ENCODE peak calls at places on chromosomes 3 and 15, in seven cellular contexts. One of them, this sample, is unnamed.
A peak's percentile ranks its signal among the peaks of the same experiment; 100 is the strongest.

GRCh38 chr15:90902996-90903732 is at the start of gene MAN2A2:
- DNase-seq in Calu3: peak; percentile 59
- DNase-seq in stimulated activated naive CD4-positive, alpha-beta T cell treated with Interleukin-2 at 50 U/mL for 16 hours: peak; percentile 68
- DNase-seq in stimulated activated effector memory CD8-positive, alpha-beta T cell treated with anti-CD3 and anti-CD28 coated beads, Interleukin-12 subunit alpha, Interleukin-12 subunit beta, amount 100 ng/mL, for 72 hours: peak; percentile 73
- DNase-seq in posterior vena cava: peak; percentile 90
- DNase-seq in ovary: peak; percentile 63
- DNase-seq in ecto neural progenitor cell: peak; percentile 72
- DNase-seq in this sample: no peak

GRCh38 chr15:39585871-39586301 is 5.0 kb downstream of the THBS1 start:
- DNase-seq in ovary: no peak
- DNase-seq in Calu3: no peak
- DNase-seq in stimulated activated naive CD4-positive, alpha-beta T cell treated with Interleukin-2 at 50 U/mL for 16 hours: no peak
- DNase-seq in posterior vena cava: no peak
- DNase-seq in stimulated activated effector memory CD8-positive, alpha-beta T cell treated with anti-CD3 and anti-CD28 coated beads, Interleukin-12 subunit alpha, Interleukin-12 subunit beta, amount 100 ng/mL, for 72 hours: no peak
- DNase-seq in ecto neural progenitor cell: no peak
- DNase-seq in this sample: no peak

GRCh38 chr15:82146990-82147461 is 101.2 kb upstream of the MEX3B start:
- DNase-seq in stimulated activated effector memory CD8-positive, alpha-beta T cell treated with anti-CD3 and anti-CD28 coated beads, Interleukin-12 subunit alpha, Interleukin-12 subunit beta, amount 100 ng/mL, for 72 hours: no peak
- DNase-seq in Calu3: peak; percentile 53
- DNase-seq in ecto neural progenitor cell: no peak
- DNase-seq in posterior vena cava: no peak
- DNase-seq in ovary: no peak
- DNase-seq in stimulated activated naive CD4-positive, alpha-beta T cell treated with Interleukin-2 at 50 U/mL for 16 hours: no peak
- DNase-seq in this sample: no peak

GRCh38 chr3:66693461-66693912 is 192.7 kb upstream of the LRIG1 start:
- DNase-seq in ovary: peak; percentile 72
- DNase-seq in ecto neural progenitor cell: no peak
- DNase-seq in posterior vena cava: no peak
- DNase-seq in Calu3: no peak
- DNase-seq in stimulated activated naive CD4-positive, alpha-beta T cell treated with Interleukin-2 at 50 U/mL for 16 hours: no peak
- DNase-seq in stimulated activated effector memory CD8-positive, alpha-beta T cell treated with anti-CD3 and anti-CD28 coated beads, Interleukin-12 subunit alpha, Interleukin-12 subunit beta, amount 100 ng/mL, for 72 hours: no peak
- DNase-seq in this sample: no peak

GRCh38 chr3:136659253-136659652 is 92.9 kb downstream of the STAG1 start:
- DNase-seq in ecto neural progenitor cell: no peak
- DNase-seq in stimulated activated effector memory CD8-positive, alpha-beta T cell treated with anti-CD3 and anti-CD28 coated beads, Interleukin-12 subunit alpha, Interleukin-12 subunit beta, amount 100 ng/mL, for 72 hours: no peak
- DNase-seq in Calu3: no peak
- DNase-seq in ovary: no peak
- DNase-seq in stimulated activated naive CD4-positive, alpha-beta T cell treated with Interleukin-2 at 50 U/mL for 16 hours: no peak
- DNase-seq in posterior vena cava: no peak
- DNase-seq in this sample: no peak

GRCh38 chr3:197244751-197245150 is 53.7 kb downstream of the DLG1 start:
- DNase-seq in stimulated activated effector memory CD8-positive, alpha-beta T cell treated with anti-CD3 and anti-CD28 coated beads, Interleukin-12 subunit alpha, Interleukin-12 subunit beta, amount 100 ng/mL, for 72 hours: no peak
- DNase-seq in ecto neural progenitor cell: no peak
- DNase-seq in ovary: no peak
- DNase-seq in posterior vena cava: no peak
- DNase-seq in Calu3: no peak
- DNase-seq in stimulated activated naive CD4-positive, alpha-beta T cell treated with Interleukin-2 at 50 U/mL for 16 hours: no peak
- DNase-seq in this sample: no peak

GRCh38 chr3:158696618-158697017 is 24.2 kb upstream of the LXN start:
- DNase-seq in Calu3: no peak
- DNase-seq in posterior vena cava: no peak
- DNase-seq in ovary: no peak
- DNase-seq in stimulated activated naive CD4-positive, alpha-beta T cell treated with Interleukin-2 at 50 U/mL for 16 hours: no peak
- DNase-seq in stimulated activated effector memory CD8-positive, alpha-beta T cell treated with anti-CD3 and anti-CD28 coated beads, Interleukin-12 subunit alpha, Interleukin-12 subunit beta, amount 100 ng/mL, for 72 hours: no peak
- DNase-seq in ecto neural progenitor cell: no peak
- DNase-seq in this sample: no peak

GRCh38 chr3:41234823-41235722 is 35.8 kb downstream of the CTNNB1 start:
- DNase-seq in ovary: no peak
- DNase-seq in posterior vena cava: no peak
- DNase-seq in stimulated activated naive CD4-positive, alpha-beta T cell treated with Interleukin-2 at 50 U/mL for 16 hours: no peak
- DNase-seq in stimulated activated effector memory CD8-positive, alpha-beta T cell treated with anti-CD3 and anti-CD28 coated beads, Interleukin-12 subunit alpha, Interleukin-12 subunit beta, amount 100 ng/mL, for 72 hours: no peak
- DNase-seq in ecto neural progenitor cell: no peak
- DNase-seq in Calu3: no peak
- DNase-seq in this sample: no peak

GRCh38 chr3:143045639-143046038 is 44.3 kb downstream of the U2SURP start:
- DNase-seq in Calu3: no peak
- DNase-seq in stimulated activated effector memory CD8-positive, alpha-beta T cell treated with anti-CD3 and anti-CD28 coated beads, Interleukin-12 subunit alpha, Interleukin-12 subunit beta, amount 100 ng/mL, for 72 hours: no peak
- DNase-seq in stimulated activated naive CD4-positive, alpha-beta T cell treated with Interleukin-2 at 50 U/mL for 16 hours: no peak
- DNase-seq in ovary: no peak
- DNase-seq in posterior vena cava: no peak
- DNase-seq in ecto neural progenitor cell: no peak
- DNase-seq in this sample: no peak

GRCh38 chr3:181722156-181722555 is 10.4 kb downstream of the SOX2 start:
- DNase-seq in ovary: no peak
- DNase-seq in stimulated activated effector memory CD8-positive, alpha-beta T cell treated with anti-CD3 and anti-CD28 coated beads, Interleukin-12 subunit alpha, Interleukin-12 subunit beta, amount 100 ng/mL, for 72 hours: no peak
- DNase-seq in stimulated activated naive CD4-positive, alpha-beta T cell treated with Interleukin-2 at 50 U/mL for 16 hours: no peak
- DNase-seq in ecto neural progenitor cell: no peak
- DNase-seq in Calu3: no peak
- DNase-seq in posterior vena cava: no peak
- DNase-seq in this sample: no peak

GRCh38 chr3:134619884-134620445 is 30.9 kb downstream of the KY start:
- DNase-seq in stimulated activated naive CD4-positive, alpha-beta T cell treated with Interleukin-2 at 50 U/mL for 16 hours: no peak
- DNase-seq in posterior vena cava: peak; percentile 50
- DNase-seq in ovary: no peak
- DNase-seq in stimulated activated effector memory CD8-positive, alpha-beta T cell treated with anti-CD3 and anti-CD28 coated beads, Interleukin-12 subunit alpha, Interleukin-12 subunit beta, amount 100 ng/mL, for 72 hours: no peak
- DNase-seq in ecto neural progenitor cell: peak; percentile 21
- DNase-seq in Calu3: no peak
- DNase-seq in this sample: no peak

GRCh38 chr3:55675478-55675877 is 188.4 kb upstream of the WNT5A start:
- DNase-seq in Calu3: no peak
- DNase-seq in ecto neural progenitor cell: no peak
- DNase-seq in posterior vena cava: no peak
- DNase-seq in stimulated activated effector memory CD8-positive, alpha-beta T cell treated with anti-CD3 and anti-CD28 coated beads, Interleukin-12 subunit alpha, Interleukin-12 subunit beta, amount 100 ng/mL, for 72 hours: no peak
- DNase-seq in stimulated activated naive CD4-positive, alpha-beta T cell treated with Interleukin-2 at 50 U/mL for 16 hours: no peak
- DNase-seq in ovary: no peak
- DNase-seq in this sample: no peak

GRCh38 chr3:173225351-173225750 is 84.3 kb upstream of the SPATA16 start:
- DNase-seq in stimulated activated naive CD4-positive, alpha-beta T cell treated with Interleukin-2 at 50 U/mL for 16 hours: no peak
- DNase-seq in ecto neural progenitor cell: no peak
- DNase-seq in Calu3: peak; percentile 15
- DNase-seq in ovary: no peak
- DNase-seq in posterior vena cava: no peak
- DNase-seq in stimulated activated effector memory CD8-positive, alpha-beta T cell treated with anti-CD3 and anti-CD28 coated beads, Interleukin-12 subunit alpha, Interleukin-12 subunit beta, amount 100 ng/mL, for 72 hours: no peak
- DNase-seq in this sample: no peak

GRCh38 chr3:183244219-183244618 is 8.8 kb upstream of the B3GNT5 start:
- DNase-seq in ecto neural progenitor cell: no peak
- DNase-seq in stimulated activated naive CD4-positive, alpha-beta T cell treated with Interleukin-2 at 50 U/mL for 16 hours: no peak
- DNase-seq in stimulated activated effector memory CD8-positive, alpha-beta T cell treated with anti-CD3 and anti-CD28 coated beads, Interleukin-12 subunit alpha, Interleukin-12 subunit beta, amount 100 ng/mL, for 72 hours: no peak
- DNase-seq in posterior vena cava: peak; percentile 85
- DNase-seq in ovary: no peak
- DNase-seq in Calu3: peak; percentile 54
- DNase-seq in this sample: no peak

GRCh38 chr3:46693038-46693896 is at the start of gene ALS2CL:
- DNase-seq in ovary: peak; percentile 68
- DNase-seq in stimulated activated effector memory CD8-positive, alpha-beta T cell treated with anti-CD3 and anti-CD28 coated beads, Interleukin-12 subunit alpha, Interleukin-12 subunit beta, amount 100 ng/mL, for 72 hours: peak; percentile 50
- DNase-seq in stimulated activated naive CD4-positive, alpha-beta T cell treated with Interleukin-2 at 50 U/mL for 16 hours: peak; percentile 73
- DNase-seq in posterior vena cava: peak; percentile 85
- DNase-seq in Calu3: peak; percentile 73
- DNase-seq in ecto neural progenitor cell: peak; percentile 75
- DNase-seq in this sample: no peak

GRCh38 chr3:71010731-71011455 is 572.6 kb downstream of the FOXP1 start:
- DNase-seq in ovary: no peak
- DNase-seq in Calu3: peak; percentile 18
- DNase-seq in stimulated activated effector memory CD8-positive, alpha-beta T cell treated with anti-CD3 and anti-CD28 coated beads, Interleukin-12 subunit alpha, Interleukin-12 subunit beta, amount 100 ng/mL, for 72 hours: peak; percentile 21
- DNase-seq in ecto neural progenitor cell: no peak
- DNase-seq in posterior vena cava: no peak
- DNase-seq in stimulated activated naive CD4-positive, alpha-beta T cell treated with Interleukin-2 at 50 U/mL for 16 hours: peak; percentile 84
- DNase-seq in this sample: no peak

GRCh38 chr15:73336756-73337155 is 32.0 kb downstream of the HCN4 start:
- DNase-seq in ecto neural progenitor cell: no peak
- DNase-seq in Calu3: no peak
- DNase-seq in posterior vena cava: no peak
- DNase-seq in stimulated activated effector memory CD8-positive, alpha-beta T cell treated with anti-CD3 and anti-CD28 coated beads, Interleukin-12 subunit alpha, Interleukin-12 subunit beta, amount 100 ng/mL, for 72 hours: no peak
- DNase-seq in stimulated activated naive CD4-positive, alpha-beta T cell treated with Interleukin-2 at 50 U/mL for 16 hours: no peak
- DNase-seq in ovary: no peak
- DNase-seq in this sample: no peak

GRCh38 chr3:184786271-184787010 is 25.5 kb upstream of the VPS8 start:
- DNase-seq in posterior vena cava: peak; percentile 89
- DNase-seq in ovary: peak; percentile 62
- DNase-seq in stimulated activated naive CD4-positive, alpha-beta T cell treated with Interleukin-2 at 50 U/mL for 16 hours: no peak
- DNase-seq in stimulated activated effector memory CD8-positive, alpha-beta T cell treated with anti-CD3 and anti-CD28 coated beads, Interleukin-12 subunit alpha, Interleukin-12 subunit beta, amount 100 ng/mL, for 72 hours: no peak
- DNase-seq in Calu3: no peak
- DNase-seq in ecto neural progenitor cell: no peak
- DNase-seq in this sample: no peak

GRCh38 chr15:70053006-70053702 is 44.6 kb downstream of the TLE3 start:
- DNase-seq in stimulated activated effector memory CD8-positive, alpha-beta T cell treated with anti-CD3 and anti-CD28 coated beads, Interleukin-12 subunit alpha, Interleukin-12 subunit beta, amount 100 ng/mL, for 72 hours: no peak
- DNase-seq in stimulated activated naive CD4-positive, alpha-beta T cell treated with Interleukin-2 at 50 U/mL for 16 hours: no peak
- DNase-seq in ovary: peak; percentile 14
- DNase-seq in Calu3: no peak
- DNase-seq in ecto neural progenitor cell: no peak
- DNase-seq in posterior vena cava: peak; percentile 47
- DNase-seq in this sample: no peak

GRCh38 chr15:61938249-61938648 is 122.0 kb downstream of the VPS13C start:
- DNase-seq in ecto neural progenitor cell: no peak
- DNase-seq in stimulated activated naive CD4-positive, alpha-beta T cell treated with Interleukin-2 at 50 U/mL for 16 hours: no peak
- DNase-seq in ovary: no peak
- DNase-seq in posterior vena cava: no peak
- DNase-seq in Calu3: no peak
- DNase-seq in stimulated activated effector memory CD8-positive, alpha-beta T cell treated with anti-CD3 and anti-CD28 coated beads, Interleukin-12 subunit alpha, Interleukin-12 subunit beta, amount 100 ng/mL, for 72 hours: no peak
- DNase-seq in this sample: no peak

GRCh38 chr3:95319921-95320494 is 1257.1 kb downstream of the NSUN3 start:
- DNase-seq in posterior vena cava: no peak
- DNase-seq in stimulated activated effector memory CD8-positive, alpha-beta T cell treated with anti-CD3 and anti-CD28 coated beads, Interleukin-12 subunit alpha, Interleukin-12 subunit beta, amount 100 ng/mL, for 72 hours: no peak
- DNase-seq in ecto neural progenitor cell: no peak
- DNase-seq in ovary: no peak
- DNase-seq in stimulated activated naive CD4-positive, alpha-beta T cell treated with Interleukin-2 at 50 U/mL for 16 hours: no peak
- DNase-seq in Calu3: no peak
- DNase-seq in this sample: no peak

GRCh38 chr15:82039871-82040270 is 5.9 kb downstream of the MEX3B start:
- DNase-seq in stimulated activated naive CD4-positive, alpha-beta T cell treated with Interleukin-2 at 50 U/mL for 16 hours: no peak
- DNase-seq in posterior vena cava: no peak
- DNase-seq in ovary: no peak
- DNase-seq in ecto neural progenitor cell: no peak
- DNase-seq in Calu3: no peak
- DNase-seq in stimulated activated effector memory CD8-positive, alpha-beta T cell treated with anti-CD3 and anti-CD28 coated beads, Interleukin-12 subunit alpha, Interleukin-12 subunit beta, amount 100 ng/mL, for 72 hours: no peak
- DNase-seq in this sample: no peak

GRCh38 chr15:68057758-68058157 is 3.6 kb downstream of the PIAS1 start:
- DNase-seq in stimulated activated effector memory CD8-positive, alpha-beta T cell treated with anti-CD3 and anti-CD28 coated beads, Interleukin-12 subunit alpha, Interleukin-12 subunit beta, amount 100 ng/mL, for 72 hours: no peak
- DNase-seq in ovary: no peak
- DNase-seq in Calu3: no peak
- DNase-seq in stimulated activated naive CD4-positive, alpha-beta T cell treated with Interleukin-2 at 50 U/mL for 16 hours: no peak
- DNase-seq in posterior vena cava: no peak
- DNase-seq in ecto neural progenitor cell: no peak
- DNase-seq in this sample: no peak

GRCh38 chr15:58748787-58749531 is 548 bp downstream of the ADAM10 start:
- DNase-seq in Calu3: peak; percentile 39
- DNase-seq in ecto neural progenitor cell: peak; percentile 83
- DNase-seq in stimulated activated effector memory CD8-positive, alpha-beta T cell treated with anti-CD3 and anti-CD28 coated beads, Interleukin-12 subunit alpha, Interleukin-12 subunit beta, amount 100 ng/mL, for 72 hours: peak; percentile 36
- DNase-seq in ovary: peak; percentile 66
- DNase-seq in posterior vena cava: peak; percentile 87
- DNase-seq in stimulated activated naive CD4-positive, alpha-beta T cell treated with Interleukin-2 at 50 U/mL for 16 hours: peak; percentile 34
- DNase-seq in this sample: no peak

GRCh38 chr15:64857421-64857820 is 15.7 kb downstream of the PLEKHO2 start:
- DNase-seq in stimulated activated effector memory CD8-positive, alpha-beta T cell treated with anti-CD3 and anti-CD28 coated beads, Interleukin-12 subunit alpha, Interleukin-12 subunit beta, amount 100 ng/mL, for 72 hours: no peak
- DNase-seq in ovary: no peak
- DNase-seq in ecto neural progenitor cell: no peak
- DNase-seq in posterior vena cava: no peak
- DNase-seq in stimulated activated naive CD4-positive, alpha-beta T cell treated with Interleukin-2 at 50 U/mL for 16 hours: no peak
- DNase-seq in Calu3: no peak
- DNase-seq in this sample: no peak

GRCh38 chr3:90035643-90036042 is 928.2 kb downstream of the EPHA3 start:
- DNase-seq in ovary: no peak
- DNase-seq in stimulated activated effector memory CD8-positive, alpha-beta T cell treated with anti-CD3 and anti-CD28 coated beads, Interleukin-12 subunit alpha, Interleukin-12 subunit beta, amount 100 ng/mL, for 72 hours: no peak
- DNase-seq in ecto neural progenitor cell: no peak
- DNase-seq in stimulated activated naive CD4-positive, alpha-beta T cell treated with Interleukin-2 at 50 U/mL for 16 hours: no peak
- DNase-seq in Calu3: no peak
- DNase-seq in posterior vena cava: no peak
- DNase-seq in this sample: no peak

GRCh38 chr3:57062119-57062631 is 1.7 kb downstream of the SPATA12 start:
- DNase-seq in posterior vena cava: no peak
- DNase-seq in ovary: peak; percentile 51
- DNase-seq in stimulated activated effector memory CD8-positive, alpha-beta T cell treated with anti-CD3 and anti-CD28 coated beads, Interleukin-12 subunit alpha, Interleukin-12 subunit beta, amount 100 ng/mL, for 72 hours: no peak
- DNase-seq in stimulated activated naive CD4-positive, alpha-beta T cell treated with Interleukin-2 at 50 U/mL for 16 hours: no peak
- DNase-seq in Calu3: no peak
- DNase-seq in ecto neural progenitor cell: peak; percentile 53
- DNase-seq in this sample: no peak

GRCh38 chr15:74317820-74318375 is 49.5 kb downstream of the CYP11A1 start:
- DNase-seq in ecto neural progenitor cell: no peak
- DNase-seq in stimulated activated effector memory CD8-positive, alpha-beta T cell treated with anti-CD3 and anti-CD28 coated beads, Interleukin-12 subunit alpha, Interleukin-12 subunit beta, amount 100 ng/mL, for 72 hours: no peak
- DNase-seq in stimulated activated naive CD4-positive, alpha-beta T cell treated with Interleukin-2 at 50 U/mL for 16 hours: no peak
- DNase-seq in posterior vena cava: peak; percentile 95
- DNase-seq in ovary: peak; percentile 81
- DNase-seq in Calu3: no peak
- DNase-seq in this sample: no peak

GRCh38 chr15:30670056-30670455 is 44.1 kb downstream of the ARHGAP11B start:
- DNase-seq in ecto neural progenitor cell: no peak
- DNase-seq in stimulated activated effector memory CD8-positive, alpha-beta T cell treated with anti-CD3 and anti-CD28 coated beads, Interleukin-12 subunit alpha, Interleukin-12 subunit beta, amount 100 ng/mL, for 72 hours: no peak
- DNase-seq in stimulated activated naive CD4-positive, alpha-beta T cell treated with Interleukin-2 at 50 U/mL for 16 hours: no peak
- DNase-seq in Calu3: no peak
- DNase-seq in posterior vena cava: no peak
- DNase-seq in ovary: no peak
- DNase-seq in this sample: no peak

GRCh38 chr3:187709155-187709554 is 6.8 kb upstream of the RTP2 start:
- DNase-seq in ecto neural progenitor cell: no peak
- DNase-seq in posterior vena cava: no peak
- DNase-seq in Calu3: no peak
- DNase-seq in ovary: no peak
- DNase-seq in stimulated activated naive CD4-positive, alpha-beta T cell treated with Interleukin-2 at 50 U/mL for 16 hours: no peak
- DNase-seq in stimulated activated effector memory CD8-positive, alpha-beta T cell treated with anti-CD3 and anti-CD28 coated beads, Interleukin-12 subunit alpha, Interleukin-12 subunit beta, amount 100 ng/mL, for 72 hours: no peak
- DNase-seq in this sample: no peak

GRCh38 chr3:107796786-107797185 is 274.0 kb downstream of the BBX start:
- DNase-seq in stimulated activated effector memory CD8-positive, alpha-beta T cell treated with anti-CD3 and anti-CD28 coated beads, Interleukin-12 subunit alpha, Interleukin-12 subunit beta, amount 100 ng/mL, for 72 hours: no peak
- DNase-seq in ovary: no peak
- DNase-seq in stimulated activated naive CD4-positive, alpha-beta T cell treated with Interleukin-2 at 50 U/mL for 16 hours: no peak
- DNase-seq in Calu3: peak; percentile 16
- DNase-seq in ecto neural progenitor cell: no peak
- DNase-seq in posterior vena cava: no peak
- DNase-seq in this sample: no peak

GRCh38 chr15:81567924-81568323 is 193.9 kb upstream of the TMC3 start:
- DNase-seq in stimulated activated naive CD4-positive, alpha-beta T cell treated with Interleukin-2 at 50 U/mL for 16 hours: no peak
- DNase-seq in posterior vena cava: no peak
- DNase-seq in Calu3: no peak
- DNase-seq in stimulated activated effector memory CD8-positive, alpha-beta T cell treated with anti-CD3 and anti-CD28 coated beads, Interleukin-12 subunit alpha, Interleukin-12 subunit beta, amount 100 ng/mL, for 72 hours: no peak
- DNase-seq in ovary: no peak
- DNase-seq in ecto neural progenitor cell: no peak
- DNase-seq in this sample: no peak

GRCh38 chr3:27930052-27930602 is 208.0 kb upstream of the EOMES start:
- DNase-seq in posterior vena cava: no peak
- DNase-seq in ovary: no peak
- DNase-seq in stimulated activated effector memory CD8-positive, alpha-beta T cell treated with anti-CD3 and anti-CD28 coated beads, Interleukin-12 subunit alpha, Interleukin-12 subunit beta, amount 100 ng/mL, for 72 hours: no peak
- DNase-seq in ecto neural progenitor cell: no peak
- DNase-seq in Calu3: no peak
- DNase-seq in stimulated activated naive CD4-positive, alpha-beta T cell treated with Interleukin-2 at 50 U/mL for 16 hours: no peak
- DNase-seq in this sample: no peak

GRCh38 chr15:71364117-71364584 is 248.9 kb downstream of the THSD4 start:
- DNase-seq in stimulated activated effector memory CD8-positive, alpha-beta T cell treated with anti-CD3 and anti-CD28 coated beads, Interleukin-12 subunit alpha, Interleukin-12 subunit beta, amount 100 ng/mL, for 72 hours: no peak
- DNase-seq in posterior vena cava: no peak
- DNase-seq in Calu3: no peak
- DNase-seq in ovary: no peak
- DNase-seq in ecto neural progenitor cell: no peak
- DNase-seq in stimulated activated naive CD4-positive, alpha-beta T cell treated with Interleukin-2 at 50 U/mL for 16 hours: no peak
- DNase-seq in this sample: no peak

GRCh38 chr3:144638009-144638408 is 666.4 kb downstream of the DIPK2A start:
- DNase-seq in ovary: no peak
- DNase-seq in Calu3: no peak
- DNase-seq in stimulated activated effector memory CD8-positive, alpha-beta T cell treated with anti-CD3 and anti-CD28 coated beads, Interleukin-12 subunit alpha, Interleukin-12 subunit beta, amount 100 ng/mL, for 72 hours: no peak
- DNase-seq in posterior vena cava: no peak
- DNase-seq in ecto neural progenitor cell: no peak
- DNase-seq in stimulated activated naive CD4-positive, alpha-beta T cell treated with Interleukin-2 at 50 U/mL for 16 hours: no peak
- DNase-seq in this sample: no peak

GRCh38 chr3:53668872-53669271 is 174.5 kb downstream of the CACNA1D start:
- DNase-seq in Calu3: no peak
- DNase-seq in stimulated activated effector memory CD8-positive, alpha-beta T cell treated with anti-CD3 and anti-CD28 coated beads, Interleukin-12 subunit alpha, Interleukin-12 subunit beta, amount 100 ng/mL, for 72 hours: no peak
- DNase-seq in ecto neural progenitor cell: no peak
- DNase-seq in posterior vena cava: no peak
- DNase-seq in stimulated activated naive CD4-positive, alpha-beta T cell treated with Interleukin-2 at 50 U/mL for 16 hours: no peak
- DNase-seq in ovary: no peak
- DNase-seq in this sample: no peak